ENCODE peak calls at places on chromosomes 11 and 22, in seven cellular contexts. T is HCT116; N is foreskin melanocyte; W is effector CD4-positive, alpha-beta T cell; D is dorsolateral prefrontal cortex; G is NCI-H774; L is ureter. I is an unnamed sample.

GRCh38 chr11:79412761-79413160 is 28.1 kb downstream of the TENM4 start:
- DNase-seq in T (no peak), N (no peak), W (no peak), D (no peak), G (peak; percentile 71), L (no peak), I (no peak)

GRCh38 chr11:92556435-92556834 is 331.8 kb downstream of the FAT3 start:
- DNase-seq in T (no peak), N (peak; percentile 44), W (no peak), D (no peak), G (no peak), L (no peak), I (no peak)

GRCh38 chr22:22060200-22061084 is 77.9 kb upstream of the TOP3B start:
- DNase-seq in T (peak; percentile 22), N (no peak), W (peak; percentile 20), D (peak; percentile 77), G (no peak), L (no peak), I (peak; percentile 44)

GRCh38 chr11:96098511-96099241 is 174.8 kb upstream of the MTMR2 start:
- DNase-seq in T (no peak), N (no peak), W (no peak), D (no peak), G (no peak), L (no peak), I (no peak)

GRCh38 chr22:37231406-37232139 is 12.5 kb downstream of the RAC2 start:
- DNase-seq in T (no peak), N (no peak), W (no peak), D (no peak), G (no peak), L (no peak), I (no peak)

GRCh38 chr22:37103696-37104452 is 5.6 kb downstream of the TMPRSS6 start:
- DNase-seq in T (no peak), N (no peak), W (no peak), D (no peak), G (no peak), L (no peak), I (no peak)

GRCh38 chr22:23204541-23205157 is 24.3 kb downstream of the BCR start:
- DNase-seq in T (no peak), N (no peak), W (no peak), D (peak; percentile 52), G (peak; percentile 86), L (no peak), I (no peak)

GRCh38 chr11:22685111-22685510 is 18.7 kb downstream of the GAS2 start:
- DNase-seq in T (no peak), N (no peak), W (no peak), D (no peak), G (no peak), L (no peak), I (no peak)

GRCh38 chr11:62472063-62472884 is 53.4 kb downstream of the SCGB1A1 start:
- DNase-seq in T (peak; percentile 59), N (no peak), W (no peak), D (no peak), G (no peak), L (no peak), I (no peak)

GRCh38 chr11:126115253-126115540 is 52.5 kb upstream of the CDON start:
- DNase-seq in T (no peak), N (no peak), W (no peak), D (no peak), G (peak; percentile 37), L (no peak), I (no peak)

GRCh38 chr11:44916797-44917196 is 33.9 kb downstream of the TP53I11 start:
- DNase-seq in T (no peak), N (no peak), W (no peak), D (no peak), G (no peak), L (no peak), I (no peak)

GRCh38 chr22:38655532-38656255 is 498 bp downstream of the FAM227A start:
- DNase-seq in T (no peak), N (peak; percentile 8), W (no peak), D (no peak), G (no peak), L (no peak), I (no peak)

GRCh38 chr11:62806611-62807121 is 1.4 kb upstream of the NXF1 start:
- DNase-seq in T (no peak), N (no peak), W (no peak), D (no peak), G (no peak), L (no peak), I (no peak)

GRCh38 chr11:94790771-94791180 is 22.6 kb downstream of the AMOTL1 start:
- DNase-seq in T (peak; percentile 48), N (peak; percentile 80), W (no peak), D (no peak), G (no peak), L (no peak), I (no peak)

GRCh38 chr11:123682976-123683375 is 28.6 kb upstream of the SCN3B start:
- DNase-seq in T (no peak), N (no peak), W (no peak), D (no peak), G (no peak), L (no peak), I (no peak)

GRCh38 chr22:50507421-50507990 is at the start of gene LMF2:
- DNase-seq in T (no peak), N (no peak), W (peak; percentile 88), D (peak; percentile 92), G (peak; percentile 80), L (peak; percentile 92), I (peak; percentile 83)

GRCh38 chr22:49201046-49201970 is 626.4 kb downstream of the BRD1 start:
- DNase-seq in T (no peak), N (no peak), W (no peak), D (peak; percentile 12), G (no peak), L (peak; percentile 34), I (no peak)

GRCh38 chr11:48109046-48109666 is 107.5 kb upstream of the OR4B1 start:
- DNase-seq in T (peak; percentile 37), N (no peak), W (no peak), D (no peak), G (peak; percentile 24), L (peak; percentile 41), I (no peak)

GRCh38 chr11:80970016-80970516 is 1529.2 kb upstream of the TENM4 start:
- DNase-seq in T (no peak), N (no peak), W (no peak), D (no peak), G (no peak), L (no peak), I (no peak)

GRCh38 chr22:35381424-35381772 is 502 bp downstream of the HMOX1 start:
- DNase-seq in T (no peak), N (no peak), W (no peak), D (no peak), G (no peak), L (no peak), I (no peak)

GRCh38 chr22:17767236-17768065 is 6.8 kb downstream of the BID start:
- DNase-seq in T (no peak), N (no peak), W (peak; percentile 25), D (no peak), G (no peak), L (no peak), I (peak; percentile 49)

GRCh38 chr11:3816673-3817072 is 8.3 kb downstream of the PGAP2 start:
- DNase-seq in T (no peak), N (no peak), W (no peak), D (no peak), G (no peak), L (no peak), I (no peak)

GRCh38 chr11:47175746-47176327 is 842 bp downstream of the ARFGAP2 start:
- DNase-seq in T (no peak), N (no peak), W (no peak), D (no peak), G (no peak), L (no peak), I (no peak)

GRCh38 chr11:118129475-118130196 is 23.0 kb downstream of the SCN4B start:
- DNase-seq in T (no peak), N (no peak), W (no peak), D (no peak), G (no peak), L (no peak), I (no peak)

GRCh38 chr11:45321031-45321595 is 35.0 kb upstream of the SYT13 start:
- DNase-seq in T (no peak), N (no peak), W (no peak), D (no peak), G (no peak), L (no peak), I (no peak)

GRCh38 chr11:34234086-34234740 is 123.6 kb downstream of the ABTB2 start:
- DNase-seq in T (peak; percentile 64), N (no peak), W (peak; percentile 71), D (no peak), G (no peak), L (peak; percentile 51), I (peak; percentile 54)

GRCh38 chr11:108620958-108621772 is 27.6 kb upstream of the EXPH5 start:
- DNase-seq in T (no peak), N (peak; percentile 85), W (no peak), D (no peak), G (no peak), L (no peak), I (no peak)

GRCh38 chr11:69511358-69512015 is 30.0 kb downstream of the LINC01488 start:
- DNase-seq in T (no peak), N (peak; percentile 68), W (no peak), D (no peak), G (no peak), L (no peak), I (no peak)